ENCODE peak calls at places on chromosome 13, in four cellular contexts. M is WTC11, U is K562, N is HepG2. V is an unnamed sample.

GRCh38 chr13:46659413-46660065 is 106.6 kb downstream of the LRCH1 start:
- DNase-seq in M (no peak), U (no peak), N (peak), V (no peak)

GRCh38 chr13:38180100-38180499 is 169.6 kb upstream of the UFM1 start:
- DNase-seq in N (no peak), U (no peak), M (no peak), V (no peak)

GRCh38 chr13:83272076-83272475 is 610.2 kb downstream of the SLITRK1 start:
- DNase-seq in M (no peak), N (no peak), U (no peak), V (no peak)

GRCh38 chr13:65656740-65657329 is 1573.3 kb downstream of the PCDH9 start:
- DNase-seq in U (no peak), M (no peak), N (no peak), V (no peak)

GRCh38 chr13:20053016-20053415 is 94.5 kb downstream of the ZMYM2 start:
- DNase-seq in M (no peak), U (no peak), N (no peak), V (no peak)

GRCh38 chr13:30313307-30313706 is 6.0 kb upstream of the KATNAL1 start:
- DNase-seq in N (no peak), U (no peak), M (no peak), V (no peak)

GRCh38 chr13:77861716-77862115 is 56.9 kb downstream of the EDNRB start:
- DNase-seq in M (no peak), U (no peak), N (no peak), V (no peak)

GRCh38 chr13:46679369-46680180 is 117.4 kb downstream of the ESD start:
- DNase-seq in M (no peak), N (peak), U (no peak), V (no peak)

GRCh38 chr13:101919541-101920306 is 467.2 kb downstream of the ITGBL1 start:
- DNase-seq in N (no peak), U (no peak), M (peak), V (no peak)

GRCh38 chr13:75703768-75704167 is 67.6 kb downstream of the LMO7 start:
- DNase-seq in N (no peak), M (no peak), U (no peak), V (no peak)

GRCh38 chr13:100454876-100455275 is 133.7 kb downstream of the GGACT start:
- DNase-seq in M (no peak), N (no peak), U (no peak), V (no peak)

GRCh38 chr13:102401305-102401704 is 543 bp downstream of the FGF14 start:
- DNase-seq in N (no peak), M (no peak), U (no peak), V (no peak)

GRCh38 chr13:51912091-51912490 is 50.3 kb downstream of the CCDC70 start:
- DNase-seq in N (no peak), U (no peak), M (no peak), V (no peak)

GRCh38 chr13:93723316-93723715 is 496.7 kb downstream of the GPC6 start:
- DNase-seq in M (no peak), N (no peak), U (no peak), V (no peak)

GRCh38 chr13:101398191-101398590 is 18.1 kb downstream of the NALCN start:
- DNase-seq in N (no peak), M (no peak), U (no peak), V (no peak)

GRCh38 chr13:45859682-45860081 is 8.1 kb upstream of the SIAH3 start:
- DNase-seq in N (no peak), M (peak), U (no peak), V (no peak)

GRCh38 chr13:87235621-87236020 is 435.6 kb upstream of the SLITRK5 start:
- DNase-seq in M (no peak), U (no peak), N (no peak), V (no peak)

GRCh38 chr13:101382086-101382485 is 34.2 kb downstream of the NALCN start:
- DNase-seq in N (no peak), U (no peak), M (no peak), V (no peak)

GRCh38 chr13:34640179-34640929 is 301.7 kb upstream of the NBEA start:
- DNase-seq in U (no peak), N (no peak), M (no peak), V (no peak)

GRCh38 chr13:40187324-40187795 is 479.1 kb downstream of the FOXO1 start:
- DNase-seq in U (no peak), N (no peak), M (no peak), V (peak)

GRCh38 chr13:99027260-99027659 is 49.4 kb upstream of the DOCK9 start:
- DNase-seq in N (no peak), U (peak), M (no peak), V (no peak)

GRCh38 chr13:113419531-113420183 is 33.6 kb downstream of the ADPRHL1 start:
- DNase-seq in N (no peak), U (peak), M (no peak), V (no peak)

GRCh38 chr13:35389535-35389934 is 87.0 kb downstream of the MAB21L1 start:
- DNase-seq in N (no peak), M (no peak), U (no peak), V (no peak)

GRCh38 chr13:27379126-27379525 is 45.3 kb upstream of the GTF3A start:
- DNase-seq in M (no peak), U (no peak), N (peak), V (no peak)

GRCh38 chr13:27375686-27376326 is 48.6 kb upstream of the GTF3A start:
- DNase-seq in M (peak), N (peak), U (peak), V (peak)

GRCh38 chr13:27381601-27382000 is 42.8 kb upstream of the GTF3A start:
- DNase-seq in M (no peak), U (no peak), N (no peak), V (no peak)

GRCh38 chr13:27383104-27383921 is 41.1 kb upstream of the GTF3A start:
- DNase-seq in N (peak), U (peak), M (no peak), V (no peak)

DNA sequence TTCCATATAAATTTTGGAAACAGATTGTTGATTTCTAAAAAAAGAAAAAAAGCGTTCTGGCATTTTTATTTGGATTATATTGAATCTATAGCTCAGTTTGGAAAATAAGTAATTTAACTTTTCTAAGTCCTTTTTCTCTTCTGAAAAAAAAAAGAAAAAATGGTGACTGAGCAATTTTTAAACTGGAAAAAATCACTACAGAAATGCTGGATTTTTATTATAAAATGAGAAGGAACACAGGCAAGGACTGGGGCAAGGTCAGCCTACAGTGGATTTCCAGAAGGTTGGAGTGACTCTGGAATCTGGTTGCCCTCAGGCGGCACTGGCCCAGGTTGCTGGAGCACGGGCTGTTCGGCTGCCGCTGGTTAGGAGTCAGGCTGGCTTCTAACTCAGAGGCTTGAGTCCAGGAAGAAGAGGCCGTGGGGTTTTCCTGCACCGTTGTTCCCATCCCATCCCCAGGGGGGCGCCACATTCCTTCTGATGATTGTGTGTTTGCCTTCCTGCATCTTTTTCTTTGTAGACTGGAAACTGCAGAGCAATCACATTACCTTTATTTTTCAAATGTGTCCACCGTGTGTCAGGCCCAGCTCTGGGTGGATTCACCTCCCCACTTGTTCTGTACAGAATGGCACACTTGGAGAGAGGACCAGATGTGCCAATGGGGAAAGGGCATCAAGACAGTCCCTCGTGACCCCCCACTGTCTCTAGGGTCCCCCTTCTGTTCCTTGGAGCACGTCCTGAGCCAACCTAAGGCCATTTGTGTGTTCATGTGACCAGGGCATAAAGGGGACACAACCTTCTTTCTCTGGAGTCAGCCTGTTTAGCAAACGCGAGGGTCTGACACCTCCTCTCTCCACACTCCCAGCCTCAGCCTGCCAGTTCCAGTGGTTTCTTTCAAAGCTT is 44.5 kb upstream of the GTF3A start:
- DNase-seq in M (peak), U (peak), N (peak), V (peak)
- TF ChIP-seq ELF4 in M (no peak), U (no peak), N (no peak), V (no peak)

GRCh38 chr13:28707629-28708427 is 10.9 kb downstream of the SLC46A3 start:
- DNase-seq in N (no peak), M (no peak), U (peak), V (no peak)

GRCh38 chr13:28704282-28704681 is 14.5 kb downstream of the SLC46A3 start:
- DNase-seq in U (no peak), M (no peak), N (no peak), V (no peak)

GRCh38 chr13:28704919-28705318 is 13.9 kb downstream of the SLC46A3 start:
- DNase-seq in N (no peak), U (no peak), M (no peak), V (no peak)

GRCh38 chr13:28710161-28710560 is 8.6 kb downstream of the SLC46A3 start:
- DNase-seq in M (no peak), N (no peak), U (no peak), V (no peak)

DNA sequence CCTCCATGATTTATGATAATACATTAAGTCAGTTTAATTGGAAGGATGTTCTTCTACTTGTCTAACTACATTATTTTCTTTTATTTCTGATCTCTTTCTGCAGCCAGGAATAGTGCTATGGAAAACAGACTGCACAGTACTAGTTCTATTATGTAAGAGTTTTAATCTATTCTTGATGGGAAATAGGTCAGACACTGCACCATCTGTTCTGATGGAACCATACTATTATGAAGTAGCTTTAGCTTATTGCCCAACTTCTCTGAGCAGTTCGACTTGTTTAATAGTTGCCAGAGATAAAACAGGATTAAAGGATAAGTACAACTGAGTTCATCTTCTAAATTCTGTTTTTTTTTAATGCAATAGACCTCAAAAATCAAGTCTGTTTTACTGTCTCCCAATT is 13.0 kb downstream of the SLC46A3 start:
- DNase-seq in M (no peak), U (no peak), N (no peak), V (no peak)
- TF ChIP-seq ELF4 in M (no peak), U (no peak), N (no peak), V (no peak)

DNA sequence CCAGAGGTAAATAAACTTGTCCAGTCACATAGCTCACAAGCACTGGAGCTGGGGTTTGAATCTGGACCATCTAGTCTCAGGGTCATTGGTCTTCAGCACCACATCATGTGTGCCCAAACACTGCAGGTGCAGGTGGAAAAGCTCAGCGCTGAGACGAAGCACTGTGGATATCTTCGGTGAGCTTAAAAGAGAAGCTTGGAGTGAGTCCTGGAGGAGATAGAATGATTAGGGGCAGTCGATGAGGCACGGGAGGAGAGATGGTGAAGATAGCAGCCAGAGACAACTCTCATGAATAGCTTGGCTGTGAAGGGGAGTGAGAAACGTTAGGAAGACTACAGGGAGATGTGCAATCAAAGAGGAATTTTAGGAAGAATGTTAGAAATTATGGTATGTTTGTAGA is 389.3 kb downstream of the FGF9 start:
- DNase-seq in N (no peak), U (no peak), M (no peak), V (no peak)
- TF ChIP-seq ELF4 in N (no peak), U (no peak), M (no peak), V (no peak)

GRCh38 chr13:33230178-33230881 is 55.2 kb downstream of the STARD13 start:
- DNase-seq in M (no peak), N (no peak), U (no peak), V (no peak)
- TF ChIP-seq ELF4 in M (no peak), N (no peak), U (no peak), V (no peak)

GRCh38 chr13:110265682-110266430 is 41.1 kb downstream of the COL4A1 start:
- DNase-seq in N (no peak), U (no peak), M (no peak), V (no peak)
- TF ChIP-seq ELF4 in N (no peak), U (no peak), M (no peak), V (no peak)

GRCh38 chr13:43058836-43059235 is 35.5 kb downstream of the DNAJC15 start:
- DNase-seq in U (no peak), M (no peak), N (no peak), V (no peak)
- TF ChIP-seq ELF4 in U (no peak), M (no peak), N (no peak), V (no peak)

DNA sequence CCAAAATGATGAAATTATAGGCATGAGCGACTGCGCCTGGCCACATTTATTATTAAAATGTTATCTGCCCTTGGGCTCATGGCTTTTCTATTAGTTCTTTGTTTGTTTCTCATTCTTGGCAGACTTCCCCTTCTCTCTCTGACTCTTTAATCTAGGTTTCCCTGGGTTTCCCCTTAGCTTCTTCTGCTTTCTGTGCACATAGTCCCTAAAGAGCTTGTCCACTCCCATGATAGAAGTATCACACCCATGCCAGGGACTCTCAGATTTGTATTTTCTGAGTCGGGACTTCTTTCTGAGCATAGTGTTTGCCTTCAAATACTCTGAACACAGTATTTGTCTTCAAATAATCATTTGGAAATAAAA is 38.6 kb upstream of the ITM2B start:
- DNase-seq in M (no peak), N (no peak), U (no peak), V (no peak)
- TF ChIP-seq ELF4 in M (no peak), N (no peak), U (no peak), V (no peak)

DNA sequence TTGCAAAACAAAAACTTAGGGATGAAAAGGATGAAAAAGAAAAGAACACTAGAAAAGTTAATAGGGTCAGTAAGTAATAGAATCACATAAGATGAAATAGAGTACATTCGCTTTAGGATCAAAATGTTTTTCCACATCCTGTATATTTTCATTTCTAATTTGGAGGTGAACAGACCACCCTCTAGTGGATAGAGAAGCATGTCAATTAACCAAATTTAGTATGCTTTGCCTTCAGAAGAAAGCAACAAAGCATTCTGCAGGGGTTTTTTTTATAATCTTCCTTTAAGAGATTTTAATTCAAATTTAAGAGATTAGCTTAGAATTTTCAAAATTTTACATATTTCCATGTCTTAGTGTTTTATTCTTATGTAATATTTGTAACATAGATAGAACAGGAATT is 610.9 kb upstream of the SGCG start:
- DNase-seq in N (no peak), U (no peak), M (no peak), V (no peak)
- TF ChIP-seq ELF4 in N (no peak), U (no peak), M (no peak), V (no peak)

V was measured in HEK293T.